ENCODE peak calls at places on chromosome 7, in six cellular contexts. E is AG04449, U is AG04450, S is B cell, Z is GM10248, C is glutamatergic neuron. R is an unnamed sample.

GRCh38 chr7:43879477-43879876 is 10.2 kb upstream of the MRPS24 start:
- DNase-seq in E (no peak), C (no peak), Z (no peak), U (peak), S (no peak), R (no peak)

GRCh38 chr7:134784251-134785049 is 5.0 kb downstream of the CALD1 start:
- DNase-seq in U (no peak), S (no peak), Z (no peak), E (no peak), C (no peak), R (no peak)

GRCh38 chr7:159091041-159091440 is 53.6 kb downstream of the VIPR2 start:
- DNase-seq in S (no peak), Z (no peak), C (no peak), U (no peak), E (no peak), R (no peak)

GRCh38 chr7:117673367-117673766 is 193.5 kb downstream of the CFTR start:
- DNase-seq in C (peak), E (no peak), U (no peak), Z (no peak), S (no peak), R (no peak)

GRCh38 chr7:155858521-155859061 is 46.3 kb upstream of the SHH start:
- DNase-seq in S (no peak), Z (no peak), C (no peak), E (no peak), U (no peak), R (no peak)

GRCh38 chr7:108413782-108414492 is 42.3 kb downstream of the NRCAM start:
- DNase-seq in C (no peak), U (no peak), S (no peak), E (no peak), Z (no peak), R (no peak)

GRCh38 chr7:30914611-30915601 is 3.3 kb downstream of the AQP1 start:
- DNase-seq in E (no peak), C (no peak), S (no peak), U (no peak), Z (no peak), R (peak)

GRCh38 chr7:598899-599298 is 79.3 kb upstream of the PDGFA start:
- DNase-seq in S (no peak), C (no peak), U (no peak), E (no peak), Z (no peak), R (no peak)

GRCh38 chr7:91291302-91291701 is 27.1 kb downstream of the FZD1 start:
- DNase-seq in U (no peak), S (no peak), Z (no peak), C (no peak), E (no peak), R (no peak)
- TF ChIP-seq CTCF in U (no peak), S (no peak), Z (no peak), C (no peak), E (no peak), R (no peak)

GRCh38 chr7:84228526-84228925 is 33.9 kb upstream of the SEMA3A start:
- DNase-seq in Z (no peak), S (no peak), E (no peak), C (no peak), U (no peak), R (no peak)

GRCh38 chr7:84236398-84236797 is 41.8 kb upstream of the SEMA3A start:
- DNase-seq in C (no peak), E (no peak), S (no peak), Z (no peak), U (no peak), R (no peak)

GRCh38 chr7:84231157-84231556 is 36.6 kb upstream of the SEMA3A start:
- DNase-seq in E (no peak), S (no peak), U (no peak), C (no peak), Z (no peak), R (no peak)

GRCh38 chr7:84230491-84230890 is 35.9 kb upstream of the SEMA3A start:
- DNase-seq in U (no peak), Z (no peak), C (no peak), S (no peak), E (no peak), R (no peak)

GRCh38 chr7:84232653-84233052 is 38.1 kb upstream of the SEMA3A start:
- DNase-seq in Z (no peak), U (peak), E (peak), S (no peak), C (no peak), R (no peak)
- TF ChIP-seq CTCF in Z (no peak), U (peak), E (peak), S (no peak), C (no peak), R (no peak)

GRCh38 chr7:94996331-94996730 is 88.9 kb downstream of the PPP1R9A start:
- DNase-seq in U (no peak), Z (no peak), E (no peak), C (no peak), S (no peak), R (no peak)
- TF ChIP-seq CTCF in U (no peak), Z (no peak), E (no peak), C (no peak), S (no peak), R (no peak)

GRCh38 chr7:75686551-75686950 is 52.2 kb downstream of the HIP1 start:
- DNase-seq in U (no peak), S (no peak), E (no peak), Z (no peak), C (no peak), R (no peak)
- TF ChIP-seq CTCF in U (no peak), S (no peak), E (no peak), Z (no peak), C (no peak), R (no peak)

DNA sequence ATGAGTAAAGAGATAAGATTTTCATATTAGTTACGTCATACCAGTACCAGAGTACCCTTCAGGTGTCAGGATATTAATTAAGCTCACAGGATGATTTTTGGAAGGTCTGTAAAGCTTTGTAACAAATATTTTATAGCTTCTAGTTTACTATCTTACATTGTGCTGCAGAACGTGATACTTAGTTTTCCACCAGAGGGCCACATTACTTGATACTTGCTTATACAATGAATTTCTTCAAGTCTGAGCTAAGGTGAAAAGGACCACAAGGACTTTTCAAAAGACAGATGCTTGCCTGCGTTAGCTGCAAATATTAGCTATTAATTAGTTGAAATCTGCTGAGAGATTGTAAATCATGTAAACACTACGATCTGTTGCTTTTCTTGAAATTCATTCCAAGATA is 12.2 kb downstream of the FOXP2 start:
- DNase-seq in U (no peak), E (no peak), C (no peak), Z (no peak), S (no peak), R (no peak)
- TF ChIP-seq CTCF in U (peak), E (no peak), C (no peak), Z (no peak), S (no peak), R (peak)

GRCh38 chr7:132755538-132756481 is 179.5 kb upstream of the PLXNA4 start:
- DNase-seq in S (no peak), U (no peak), Z (no peak), E (no peak), C (no peak), R (no peak)
- TF ChIP-seq CTCF in S (no peak), U (no peak), Z (no peak), E (no peak), C (no peak), R (no peak)

GRCh38 chr7:34190299-34190698 is 285.0 kb downstream of the BMPER start:
- DNase-seq in E (no peak), Z (no peak), U (no peak), C (no peak), S (no peak), R (no peak)

GRCh38 chr7:34187908-34188307 is 282.6 kb downstream of the BMPER start:
- DNase-seq in C (no peak), S (no peak), Z (no peak), E (no peak), U (no peak), R (no peak)

GRCh38 chr7:34181271-34181958 is 276.1 kb downstream of the BMPER start:
- DNase-seq in Z (no peak), C (no peak), U (no peak), E (no peak), S (no peak), R (no peak)

DNA sequence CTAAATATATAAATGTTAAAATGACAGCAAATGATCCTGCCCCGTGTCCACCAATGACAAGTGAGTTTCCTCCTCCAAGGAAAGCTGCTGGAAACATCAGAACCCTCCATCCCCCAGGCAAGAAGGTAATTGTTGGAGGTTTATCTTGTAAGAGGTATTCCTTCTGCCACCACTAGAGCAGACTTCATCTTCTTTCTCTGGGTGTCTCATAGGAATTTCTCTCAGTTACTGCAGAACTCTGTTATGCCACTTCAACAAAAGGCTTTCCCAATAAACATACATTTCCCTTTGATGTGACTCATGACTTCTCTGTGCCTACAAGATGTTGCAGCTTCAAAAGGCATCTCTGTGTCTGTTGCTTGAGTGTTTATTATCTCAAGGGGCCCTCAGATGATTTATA is 279.1 kb downstream of the BMPER start:
- DNase-seq in C (no peak), U (no peak), Z (no peak), E (no peak), S (no peak), R (no peak)
- TF ChIP-seq CTCF in C (no peak), U (peak), Z (no peak), E (peak), S (no peak), R (no peak)

DNA sequence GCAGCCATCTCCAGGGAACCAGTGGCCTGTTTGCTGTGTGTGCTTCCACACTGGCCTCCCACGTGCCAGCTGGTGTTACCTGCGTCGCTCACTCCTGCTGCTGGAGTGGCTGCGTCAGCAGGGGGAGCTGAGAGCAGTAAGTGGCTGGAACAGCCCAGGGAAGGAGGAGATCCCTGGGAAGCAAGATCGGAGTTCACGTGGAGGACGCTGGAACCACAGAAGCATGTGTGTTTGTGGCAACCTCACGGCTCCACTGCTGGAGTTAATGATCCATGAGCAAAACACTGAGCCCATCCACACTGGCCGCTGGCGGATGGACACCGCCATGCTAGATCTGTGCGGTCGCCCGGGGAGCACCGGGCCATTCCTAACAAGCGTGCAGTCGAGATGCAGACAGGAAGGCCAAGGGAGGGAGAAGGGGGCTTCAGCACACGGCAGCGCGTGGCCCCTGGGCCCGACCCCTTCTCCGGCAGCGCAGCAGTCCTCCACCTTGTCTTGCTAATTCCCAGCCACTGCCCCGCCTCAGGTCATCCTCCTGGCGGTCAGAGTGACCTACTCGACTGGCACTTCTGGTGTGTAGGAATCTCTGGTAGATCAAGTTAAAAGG is 68.5 kb upstream of the EEPD1 start:
- DNase-seq in Z (no peak), U (no peak), C (peak), S (no peak), E (no peak), R (peak)
- TF ChIP-seq CTCF in Z (no peak), U (peak), C (no peak), S (no peak), E (peak), R (peak)

R was measured in HFF-Myc.